ENCODE peak calls at places on chromosome 22, in nine cellular contexts. J is MM.1S; Q is EL; U is posterior vena cava; I is uterus; S is body of pancreas; F is T1000; W is T-helper 1 cell; A is activated naive CD8-positive, alpha-beta T cell treated with anti-CD3 and anti-CD28 coated beads, Interleukin-2, amount 10 ng/mL, durations not matched to agents 7 days and 5 days. Z is an unnamed sample.

GRCh38 chr22:45632791-45633515 is 38.7 kb upstream of the ATXN10 start:
- DNase-seq in J (no peak), Q (no peak), U (peak; percentile 49), I (no peak), S (peak; percentile 30), F (no peak), W (no peak), A (no peak), Z (no peak)

GRCh38 chr22:45055936-45056335 is 46.1 kb upstream of the PHF21B start:
- DNase-seq in J (no peak), Q (no peak), U (peak; percentile 58), I (no peak), S (no peak), F (no peak), W (no peak), A (no peak), Z (no peak)

GRCh38 chr22:19745155-19746133 is 15.1 kb upstream of the TBX1 start:
- DNase-seq in J (no peak), Q (peak; percentile 34), U (no peak), I (no peak), S (no peak), F (no peak), W (no peak), A (no peak), Z (no peak)

GRCh38 chr22:48485144-48486135 is 1342.2 kb downstream of the BRD1 start:
- DNase-seq in J (no peak), Q (no peak), U (no peak), I (no peak), S (no peak), F (no peak), W (no peak), A (no peak), Z (no peak)

GRCh38 chr22:31574015-31574670 is 77.8 kb downstream of the SFI1 start:
- DNase-seq in J (no peak), Q (no peak), U (no peak), I (no peak), S (no peak), F (no peak), W (no peak), A (no peak), Z (no peak)

GRCh38 chr22:48494968-48495750 is 1332.5 kb downstream of the BRD1 start:
- DNase-seq in J (no peak), Q (no peak), U (peak; percentile 66), I (no peak), S (no peak), F (no peak), W (no peak), A (no peak), Z (no peak)

GRCh38 chr22:41827671-41828070 is 5.2 kb upstream of the SREBF2 start:
- DNase-seq in J (peak; percentile 80), Q (no peak), U (no peak), I (no peak), S (no peak), F (no peak), W (no peak), A (no peak), Z (no peak)

GRCh38 chr22:28846994-28847393 is 36.4 kb upstream of the ZNRF3 start:
- DNase-seq in J (no peak), Q (no peak), U (no peak), I (no peak), S (no peak), F (no peak), W (no peak), A (no peak), Z (no peak)

GRCh38 chr22:47035443-47035881 is 273.0 kb downstream of the TBC1D22A start:
- DNase-seq in J (no peak), Q (no peak), U (peak; percentile 69), I (no peak), S (peak; percentile 55), F (no peak), W (no peak), A (no peak), Z (no peak)

GRCh38 chr22:47123006-47123826 is 360.8 kb downstream of the TBC1D22A start:
- DNase-seq in J (no peak), Q (no peak), U (peak; percentile 43), I (no peak), S (no peak), F (no peak), W (no peak), A (no peak), Z (no peak)

GRCh38 chr22:21693333-21693998 is 27.7 kb downstream of the PPIL2 start:
- DNase-seq in J (no peak), Q (no peak), U (peak; percentile 78), I (no peak), S (no peak), F (no peak), W (no peak), A (no peak), Z (no peak)